ENCODE peak calls at places on chromosome 2, in eight cellular contexts. R is MM.1S, U is lower leg skin, A is OCI-LY7, Z is cardiac muscle cell, C is WTC11, D is dorsolateral prefrontal cortex, K is T-helper 2 cell. P is an unnamed sample.

GRCh38 chr2:219405451-219405850 is 12.7 kb upstream of the DES start:
- DNase-seq in D (no peak), R (no peak), Z (no peak), A (no peak), K (no peak), U (no peak), C (peak), P (no peak)

GRCh38 chr2:40256649-40257048 is 195.2 kb downstream of the SLC8A1 start:
- DNase-seq in U (no peak), Z (peak), K (no peak), R (no peak), A (peak), C (peak), D (no peak), P (no peak)

GRCh38 chr2:220553150-220553549 is 925.7 kb downstream of the SLC4A3 start:
- DNase-seq in A (no peak), D (no peak), R (no peak), Z (peak), C (no peak), U (no peak), K (no peak), P (no peak)

GRCh38 chr2:217890445-217890844 is 112.3 kb downstream of the TNS1 start:
- DNase-seq in U (no peak), C (no peak), R (no peak), Z (peak), A (no peak), K (no peak), D (no peak), P (no peak)

GRCh38 chr2:206062724-206063123 is 23.2 kb downstream of the INO80D start:
- DNase-seq in U (no peak), D (no peak), A (no peak), R (no peak), C (no peak), Z (no peak), K (no peak), P (no peak)

GRCh38 chr2:13682878-13683277 is 949.6 kb upstream of the LRATD1 start:
- DNase-seq in C (no peak), K (no peak), U (no peak), Z (no peak), R (no peak), D (no peak), A (no peak), P (no peak)

GRCh38 chr2:146652311-146652710 is 1192.5 kb upstream of the ACVR2A start:
- DNase-seq in R (no peak), U (no peak), C (no peak), Z (no peak), K (no peak), D (no peak), A (no peak), P (no peak)

GRCh38 chr2:80303006-80303741 is 1.4 kb downstream of the LRRTM1 start:
- DNase-seq in K (no peak), R (no peak), U (no peak), Z (no peak), D (no peak), C (peak), A (no peak), P (no peak)

GRCh38 chr2:171210864-171211431 is 50.3 kb upstream of the TLK1 start:
- DNase-seq in K (peak), A (peak), D (no peak), U (no peak), Z (no peak), R (peak), C (no peak), P (peak)

GRCh38 chr2:218465987-218466633 is 47.2 kb downstream of the VIL1 start:
- DNase-seq in D (no peak), A (peak), K (no peak), U (no peak), Z (peak), R (peak), C (no peak), P (no peak)